ENCODE peak calls at places on chromosome 14, in eight cellular contexts. One of them, this sample, is unnamed. For H3K4me1, the result is how much of the 10 kb centered on the place peaks cover.

GRCh38 chr14:95200404-95200803 is 43.1 kb upstream of the DICER1 start:
- DNase-seq in ovary: no peak
- DNase-seq in body of pancreas: peak
- DNase-seq in IMR-90: no peak
- DNase-seq in heart right ventricle: peak
- DNase-seq in thoracic aorta: no peak
- DNase-seq in HCT116: no peak
- DNase-seq in upper lobe of right lung: peak
- DNase-seq in this sample: peak

GRCh38 chr14:105299654-105300541 is 903 bp downstream of the BRF1 start:
- DNase-seq in HCT116: no peak
- DNase-seq in ovary: peak
- DNase-seq in upper lobe of right lung: no peak
- DNase-seq in thoracic aorta: no peak
- DNase-seq in IMR-90: no peak
- DNase-seq in heart right ventricle: no peak
- DNase-seq in body of pancreas: peak
- DNase-seq in this sample: peak

GRCh38 chr14:54182419-54183040 is 214.3 kb upstream of the CDKN3 start:
- DNase-seq in heart right ventricle: no peak
- DNase-seq in IMR-90: peak
- DNase-seq in upper lobe of right lung: no peak
- DNase-seq in ovary: no peak
- DNase-seq in thoracic aorta: no peak
- DNase-seq in body of pancreas: no peak
- DNase-seq in HCT116: no peak
- DNase-seq in this sample: no peak

GRCh38 chr14:55160989-55161388 is 30.4 kb downstream of the DLGAP5 start:
- DNase-seq in IMR-90: peak
- DNase-seq in HCT116: peak
- DNase-seq in body of pancreas: no peak
- DNase-seq in upper lobe of right lung: no peak
- DNase-seq in heart right ventricle: no peak
- DNase-seq in thoracic aorta: no peak
- DNase-seq in ovary: no peak
- DNase-seq in this sample: no peak

GRCh38 chr14:30896435-30896834 is 22.1 kb downstream of the COCH start:
- DNase-seq in heart right ventricle: no peak
- DNase-seq in HCT116: no peak
- DNase-seq in upper lobe of right lung: no peak
- DNase-seq in body of pancreas: no peak
- DNase-seq in thoracic aorta: no peak
- DNase-seq in IMR-90: no peak
- DNase-seq in ovary: no peak
- DNase-seq in this sample: no peak

GRCh38 chr14:50471838-50472465 is 60.4 kb downstream of the MAP4K5 start:
- DNase-seq in HCT116: no peak
- DNase-seq in IMR-90: no peak
- DNase-seq in thoracic aorta: no peak
- DNase-seq in body of pancreas: no peak
- DNase-seq in upper lobe of right lung: no peak
- DNase-seq in heart right ventricle: no peak
- DNase-seq in ovary: no peak
- DNase-seq in this sample: no peak

GRCh38 chr14:34437729-34438080 is 24.3 kb downstream of the SPTSSA start:
- DNase-seq in IMR-90: no peak
- DNase-seq in ovary: no peak
- DNase-seq in body of pancreas: no peak
- DNase-seq in upper lobe of right lung: no peak
- DNase-seq in heart right ventricle: no peak
- DNase-seq in thoracic aorta: no peak
- DNase-seq in HCT116: no peak
- DNase-seq in this sample: no peak

GRCh38 chr14:89813485-89814080 is 140.9 kb downstream of the EFCAB11 start:
- DNase-seq in HCT116: no peak
- DNase-seq in heart right ventricle: no peak
- DNase-seq in IMR-90: peak
- DNase-seq in thoracic aorta: no peak
- DNase-seq in body of pancreas: no peak
- DNase-seq in ovary: no peak
- DNase-seq in upper lobe of right lung: no peak
- DNase-seq in this sample: no peak

GRCh38 chr14:53953828-53954550 is 2.6 kb downstream of the BMP4 start:
- DNase-seq in heart right ventricle: peak
- DNase-seq in body of pancreas: peak
- DNase-seq in upper lobe of right lung: peak
- DNase-seq in thoracic aorta: no peak
- DNase-seq in HCT116: no peak
- DNase-seq in ovary: peak
- DNase-seq in IMR-90: peak
- DNase-seq in this sample: peak

GRCh38 chr14:87153391-87153790 is 839.6 kb downstream of the GALC start:
- DNase-seq in ovary: no peak
- DNase-seq in upper lobe of right lung: no peak
- DNase-seq in HCT116: no peak
- DNase-seq in body of pancreas: no peak
- DNase-seq in heart right ventricle: no peak
- DNase-seq in IMR-90: no peak
- DNase-seq in thoracic aorta: no peak
- DNase-seq in this sample: no peak

GRCh38 chr14:94175403-94176146 is 1.5 kb downstream of the PPP4R4 start:
- DNase-seq in body of pancreas: no peak
- DNase-seq in heart right ventricle: no peak
- DNase-seq in IMR-90: no peak
- DNase-seq in ovary: no peak
- DNase-seq in thoracic aorta: no peak
- DNase-seq in upper lobe of right lung: no peak
- DNase-seq in HCT116: no peak
- DNase-seq in this sample: no peak

GRCh38 chr14:92515510-92516343 is 2.1 kb downstream of the RIN3 start:
- DNase-seq in heart right ventricle: no peak
- DNase-seq in ovary: no peak
- DNase-seq in IMR-90: no peak
- DNase-seq in body of pancreas: no peak
- DNase-seq in HCT116: no peak
- DNase-seq in upper lobe of right lung: no peak
- DNase-seq in thoracic aorta: no peak
- DNase-seq in this sample: no peak
- H3K4me1 ChIP-seq in heart right ventricle: under half
- H3K4me1 ChIP-seq in ovary: under half
- H3K4me1 ChIP-seq in IMR-90: under half
- H3K4me1 ChIP-seq in body of pancreas: under half
- H3K4me1 ChIP-seq in HCT116: under half
- H3K4me1 ChIP-seq in upper lobe of right lung: under half
- H3K4me1 ChIP-seq in thoracic aorta: half or more
- H3K4me1 ChIP-seq in this sample: under half

DNA sequence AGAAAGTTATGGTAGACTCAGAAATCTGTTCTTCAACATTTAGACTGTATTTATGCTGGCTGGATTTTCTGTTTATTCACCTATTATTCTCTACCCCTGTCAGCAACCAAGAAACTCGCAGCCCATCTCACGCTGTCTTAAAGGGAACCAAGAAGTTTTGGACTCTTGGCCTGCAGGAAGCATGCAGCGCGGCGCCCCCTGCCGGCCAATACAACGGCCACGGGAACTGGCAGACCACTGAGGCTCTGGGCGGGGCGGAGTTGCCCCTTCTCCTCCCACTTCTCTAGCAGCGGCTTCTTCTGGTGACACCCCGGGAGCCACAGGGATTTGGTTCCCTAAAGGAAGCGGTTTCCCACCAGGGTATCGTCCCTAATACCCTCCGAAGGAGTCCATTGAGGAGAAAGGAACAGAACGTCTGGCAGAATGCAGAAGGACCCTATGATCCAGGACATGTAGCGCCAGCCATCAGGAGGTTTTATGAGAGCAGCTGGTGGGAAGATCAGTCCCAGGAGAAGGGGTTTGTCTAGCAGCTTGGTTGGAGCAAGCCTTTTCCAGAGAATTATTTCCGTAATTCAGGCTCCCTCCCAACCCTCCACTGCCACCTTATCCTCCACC is 21.0 kb upstream of the RNASE2 start:
- DNase-seq in thoracic aorta: no peak
- DNase-seq in upper lobe of right lung: peak
- DNase-seq in ovary: no peak
- DNase-seq in HCT116: peak
- DNase-seq in body of pancreas: peak
- DNase-seq in IMR-90: no peak
- DNase-seq in heart right ventricle: peak
- DNase-seq in this sample: no peak
- TF ChIP-seq CTCF in thoracic aorta: peak
- TF ChIP-seq CTCF in upper lobe of right lung: peak
- TF ChIP-seq CTCF in ovary: no peak
- TF ChIP-seq CTCF in HCT116: peak
- TF ChIP-seq CTCF in body of pancreas: peak
- TF ChIP-seq CTCF in IMR-90: peak
- TF ChIP-seq CTCF in heart right ventricle: peak
- TF ChIP-seq CTCF in this sample: peak

GRCh38 chr14:101004954-101005353 is 101.4 kb upstream of the RTL1 start:
- DNase-seq in HCT116: no peak
- DNase-seq in ovary: peak
- DNase-seq in body of pancreas: no peak
- DNase-seq in upper lobe of right lung: no peak
- DNase-seq in thoracic aorta: no peak
- DNase-seq in heart right ventricle: no peak
- DNase-seq in IMR-90: peak
- DNase-seq in this sample: no peak

GRCh38 chr14:101006008-101006407 is 102.5 kb upstream of the RTL1 start:
- DNase-seq in IMR-90: no peak
- DNase-seq in ovary: no peak
- DNase-seq in upper lobe of right lung: no peak
- DNase-seq in heart right ventricle: no peak
- DNase-seq in HCT116: no peak
- DNase-seq in body of pancreas: no peak
- DNase-seq in thoracic aorta: no peak
- DNase-seq in this sample: peak

GRCh38 chr14:101002738-101003137 is 99.2 kb upstream of the RTL1 start:
- DNase-seq in heart right ventricle: no peak
- DNase-seq in ovary: no peak
- DNase-seq in upper lobe of right lung: no peak
- DNase-seq in IMR-90: no peak
- DNase-seq in thoracic aorta: no peak
- DNase-seq in body of pancreas: no peak
- DNase-seq in HCT116: no peak
- DNase-seq in this sample: no peak

GRCh38 chr14:101005447-101005846 is 101.9 kb upstream of the RTL1 start:
- DNase-seq in HCT116: no peak
- DNase-seq in thoracic aorta: no peak
- DNase-seq in heart right ventricle: no peak
- DNase-seq in IMR-90: no peak
- DNase-seq in body of pancreas: no peak
- DNase-seq in upper lobe of right lung: no peak
- DNase-seq in ovary: peak
- DNase-seq in this sample: peak

DNA sequence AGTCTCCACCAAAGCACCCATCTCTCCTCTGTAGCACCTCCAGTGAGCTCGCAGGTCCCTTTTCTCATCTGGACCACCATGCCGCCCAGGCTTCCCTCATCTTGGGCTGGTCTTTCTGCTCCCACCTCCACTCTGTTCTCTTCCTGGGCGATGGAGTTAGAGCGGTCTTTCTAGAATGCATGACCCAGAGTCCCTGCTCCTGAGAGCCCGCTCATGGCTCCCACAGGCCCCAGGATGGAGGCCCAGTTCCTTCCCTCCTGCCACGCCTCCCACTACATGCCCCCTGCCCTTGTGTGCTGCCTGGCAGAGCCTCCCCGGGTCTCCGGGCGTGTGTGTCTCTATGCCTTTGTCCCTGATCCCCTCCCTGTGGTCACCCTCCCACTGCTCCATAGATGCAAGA is 100.7 kb upstream of the RTL1 start:
- DNase-seq in HCT116: no peak
- DNase-seq in body of pancreas: no peak
- DNase-seq in upper lobe of right lung: no peak
- DNase-seq in IMR-90: no peak
- DNase-seq in ovary: no peak
- DNase-seq in heart right ventricle: no peak
- DNase-seq in thoracic aorta: no peak
- DNase-seq in this sample: no peak
- H3K27ac ChIP-seq in HCT116: no peak
- H3K27ac ChIP-seq in body of pancreas: no peak
- H3K27ac ChIP-seq in upper lobe of right lung: no peak
- H3K27ac ChIP-seq in IMR-90: peak
- H3K27ac ChIP-seq in ovary: no peak
- H3K27ac ChIP-seq in heart right ventricle: no peak
- H3K27ac ChIP-seq in thoracic aorta: no peak
- H3K27ac ChIP-seq in this sample: no peak

GRCh38 chr14:22549981-22550670 is 38.9 kb downstream of the DAD1 start:
- DNase-seq in body of pancreas: no peak
- DNase-seq in IMR-90: peak
- DNase-seq in HCT116: no peak
- DNase-seq in ovary: no peak
- DNase-seq in heart right ventricle: no peak
- DNase-seq in thoracic aorta: no peak
- DNase-seq in upper lobe of right lung: no peak
- DNase-seq in this sample: no peak
- H3K4me1 ChIP-seq in body of pancreas: under half
- H3K4me1 ChIP-seq in IMR-90: under half
- H3K4me1 ChIP-seq in HCT116: under half
- H3K4me1 ChIP-seq in ovary: under half
- H3K4me1 ChIP-seq in heart right ventricle: under half
- H3K4me1 ChIP-seq in thoracic aorta: under half
- H3K4me1 ChIP-seq in upper lobe of right lung: under half
- H3K4me1 ChIP-seq in this sample: under half

DNA sequence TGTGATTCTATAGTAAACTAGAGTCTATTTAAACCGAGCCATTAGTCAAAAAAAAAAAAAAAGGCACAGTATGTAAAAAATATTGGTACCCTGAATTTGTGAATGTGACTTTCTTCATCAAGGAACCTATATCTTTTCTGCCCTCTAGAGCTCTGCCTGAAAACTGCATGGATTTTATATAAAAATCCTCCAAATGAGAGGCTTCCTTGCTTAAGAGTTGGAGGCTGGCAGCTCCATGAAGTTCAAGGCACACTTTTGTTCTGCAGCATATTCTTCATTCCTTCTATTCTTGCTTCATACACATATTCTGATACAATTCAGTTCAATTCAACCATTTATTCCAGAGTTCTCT is 23.1 kb upstream of the NKX2-8 start:
- DNase-seq in HCT116: no peak
- DNase-seq in ovary: no peak
- DNase-seq in heart right ventricle: no peak
- DNase-seq in body of pancreas: no peak
- DNase-seq in upper lobe of right lung: no peak
- DNase-seq in thoracic aorta: no peak
- DNase-seq in IMR-90: no peak
- DNase-seq in this sample: no peak
- TF ChIP-seq CTCF in HCT116: peak
- TF ChIP-seq CTCF in ovary: no peak
- TF ChIP-seq CTCF in heart right ventricle: no peak
- TF ChIP-seq CTCF in body of pancreas: no peak
- TF ChIP-seq CTCF in upper lobe of right lung: no peak
- TF ChIP-seq CTCF in thoracic aorta: no peak
- TF ChIP-seq CTCF in IMR-90: no peak
- TF ChIP-seq CTCF in this sample: no peak

DNA sequence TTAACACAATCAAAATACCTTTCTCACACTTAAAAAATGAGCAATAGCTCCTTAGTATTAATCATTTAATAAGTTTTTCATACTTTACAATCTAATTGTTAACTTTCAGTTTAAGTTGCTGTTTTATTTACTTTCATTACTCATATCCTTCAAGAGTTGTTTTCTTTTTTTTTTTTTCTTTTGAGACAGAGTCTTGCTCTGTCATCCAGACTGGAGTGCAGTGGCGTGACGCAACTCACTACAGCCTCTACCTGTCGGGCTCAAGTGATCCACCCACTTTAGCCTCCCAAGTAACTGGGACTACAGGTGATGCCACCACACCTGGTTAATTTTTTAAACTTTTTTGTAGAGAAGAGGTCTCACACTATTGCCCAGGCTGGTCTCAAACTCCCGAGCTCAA is 16.1 kb downstream of the ZBTB1 start:
- DNase-seq in heart right ventricle: no peak
- DNase-seq in body of pancreas: no peak
- DNase-seq in HCT116: no peak
- DNase-seq in thoracic aorta: no peak
- DNase-seq in upper lobe of right lung: no peak
- DNase-seq in IMR-90: no peak
- DNase-seq in ovary: no peak
- DNase-seq in this sample: no peak
- H3K27ac ChIP-seq in heart right ventricle: no peak
- H3K27ac ChIP-seq in body of pancreas: no peak
- H3K27ac ChIP-seq in HCT116: no peak
- H3K27ac ChIP-seq in thoracic aorta: no peak
- H3K27ac ChIP-seq in upper lobe of right lung: no peak
- H3K27ac ChIP-seq in IMR-90: no peak
- H3K27ac ChIP-seq in ovary: no peak
- H3K27ac ChIP-seq in this sample: no peak